ENCODE peak calls at places on chromosomes 13 and 19, in five cellular contexts. V, X, K, Z and O are unnamed samples.

GRCh38 chr13:42880241-42880640 is 98.9 kb downstream of the FAM216B start:
- DNase-seq in V (peak), X (no peak), K (peak), Z (no peak), O (peak)

GRCh38 chr19:39100500-39101166 is 16.5 kb downstream of the ACP7 start:
- DNase-seq in V (no peak), X (no peak), K (no peak), Z (no peak), O (no peak)

GRCh38 chr13:100611678-100612492 is 23.3 kb upstream of the GGACT start:
- DNase-seq in V (no peak), X (no peak), K (no peak), Z (peak), O (peak)

GRCh38 chr19:33441277-33441699 is 67.8 kb downstream of the CEBPG start:
- DNase-seq in V (no peak), X (no peak), K (no peak), Z (no peak), O (no peak)

GRCh38 chr13:32941368-32941767 is 74.9 kb upstream of the KL start:
- DNase-seq in V (no peak), X (peak), K (no peak), Z (no peak), O (no peak)

GRCh38 chr13:77351326-77351725 is 24.4 kb upstream of the MYCBP2 start:
- DNase-seq in V (no peak), X (no peak), K (no peak), Z (no peak), O (no peak)

GRCh38 chr13:20901668-20902437 is 693 bp downstream of the XPO4 start:
- DNase-seq in V (peak), X (peak), K (no peak), Z (peak), O (peak)

GRCh38 chr13:99429670-99430069 is 71.6 kb upstream of the TM9SF2 start:
- DNase-seq in V (no peak), X (no peak), K (no peak), Z (no peak), O (no peak)

GRCh38 chr13:47232516-47232915 is 335.7 kb upstream of the HTR2A start:
- DNase-seq in V (no peak), X (no peak), K (no peak), Z (no peak), O (no peak)

GRCh38 chr13:42153371-42153770 is 104.9 kb downstream of the DGKH start:
- DNase-seq in V (peak), X (peak), K (no peak), Z (no peak), O (no peak)

GRCh38 chr13:40189885-40190655 is 476.4 kb downstream of the FOXO1 start:
- DNase-seq in V (no peak), X (peak), K (no peak), Z (no peak), O (no peak)

GRCh38 chr13:26377038-26377437 is 123.1 kb downstream of the CDK8 start:
- DNase-seq in V (peak), X (peak), K (no peak), Z (no peak), O (peak)

GRCh38 chr13:80437212-80437611 is 96.3 kb upstream of the SPRY2 start:
- DNase-seq in V (no peak), X (no peak), K (no peak), Z (no peak), O (no peak)

GRCh38 chr13:41137951-41138350 is 5.3 kb upstream of the KBTBD6 start:
- DNase-seq in V (peak), X (peak), K (no peak), Z (no peak), O (peak)

GRCh38 chr19:56477429-56478338 is 539 bp upstream of the ZNF667 start:
- DNase-seq in V (peak), X (peak), K (peak), Z (peak), O (peak)

GRCh38 chr19:44557933-44558332 is 28.5 kb upstream of the CEACAM20 start:
- DNase-seq in V (no peak), X (no peak), K (no peak), Z (no peak), O (no peak)

GRCh38 chr13:20990910-20991525 is 70.4 kb downstream of the LATS2 start:
- DNase-seq in V (no peak), X (no peak), K (no peak), Z (no peak), O (no peak)

GRCh38 chr13:35378939-35379338 is 97.5 kb downstream of the MAB21L1 start:
- DNase-seq in V (peak), X (peak), K (no peak), Z (no peak), O (no peak)

GRCh38 chr19:48814895-48815294 is 4.1 kb upstream of the BCAT2 start:
- DNase-seq in V (no peak), X (no peak), K (no peak), Z (no peak), O (no peak)

GRCh38 chr19:47093841-47094240 is 19.7 kb downstream of the ZC3H4 start:
- DNase-seq in V (no peak), X (peak), K (no peak), Z (no peak), O (no peak)

GRCh38 chr13:109840201-109840892 is 54.0 kb upstream of the IRS2 start:
- DNase-seq in V (peak), X (peak), K (no peak), Z (no peak), O (peak)

GRCh38 chr19:41588497-41589209 is 12.7 kb downstream of the CEACAM21 start:
- DNase-seq in V (peak), X (peak), K (no peak), Z (no peak), O (peak)

GRCh38 chr13:25300861-25301346 is 521 bp upstream of the NUP58 start:
- DNase-seq in V (no peak), X (peak), K (peak), Z (peak), O (peak)

GRCh38 chr19:13024126-13024957 is 29.1 kb downstream of the NFIX start:
- DNase-seq in V (no peak), X (peak), K (no peak), Z (no peak), O (peak)

GRCh38 chr19:13022859-13023636 is 27.8 kb downstream of the NFIX start:
- DNase-seq in V (peak), X (peak), K (peak), Z (peak), O (peak)

GRCh38 chr19:13022111-13022858 is 27.0 kb downstream of the NFIX start:
- DNase-seq in V (peak), X (no peak), K (peak), Z (no peak), O (peak)

GRCh38 chr19:13024958-13025653 is 29.8 kb downstream of the NFIX start:
- DNase-seq in V (no peak), X (no peak), K (no peak), Z (no peak), O (peak)

GRCh38 chr19:13023666-13024065 is 28.4 kb downstream of the NFIX start:
- DNase-seq in V (no peak), X (no peak), K (no peak), Z (no peak), O (peak)
- H3K4me3 ChIP-seq in V (peak), X (peak), K (peak), Z (peak), O (peak)

DNA sequence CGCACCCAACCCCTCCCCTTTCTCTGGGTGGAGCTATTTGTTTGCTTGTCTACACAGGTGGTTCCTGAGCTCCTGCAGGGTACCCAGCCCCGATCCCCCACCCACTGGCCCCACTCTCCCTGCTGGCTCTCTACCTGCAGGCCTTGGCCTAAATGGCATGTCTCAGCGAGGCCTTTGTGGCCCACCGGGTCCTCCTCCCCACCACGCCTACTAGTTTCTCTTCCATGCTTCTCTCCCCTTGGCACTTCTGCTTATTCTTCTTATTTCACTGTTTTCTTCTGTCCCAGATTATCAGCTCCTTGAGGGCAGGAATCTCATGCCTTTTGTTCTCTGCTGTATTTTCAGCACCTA is 57.4 kb upstream of the ZNF536 start:
- DNase-seq in V (no peak), X (no peak), K (no peak), Z (no peak), O (no peak)
- H3K4me3 ChIP-seq in V (no peak), X (no peak), K (no peak), Z (no peak), O (no peak)

DNA sequence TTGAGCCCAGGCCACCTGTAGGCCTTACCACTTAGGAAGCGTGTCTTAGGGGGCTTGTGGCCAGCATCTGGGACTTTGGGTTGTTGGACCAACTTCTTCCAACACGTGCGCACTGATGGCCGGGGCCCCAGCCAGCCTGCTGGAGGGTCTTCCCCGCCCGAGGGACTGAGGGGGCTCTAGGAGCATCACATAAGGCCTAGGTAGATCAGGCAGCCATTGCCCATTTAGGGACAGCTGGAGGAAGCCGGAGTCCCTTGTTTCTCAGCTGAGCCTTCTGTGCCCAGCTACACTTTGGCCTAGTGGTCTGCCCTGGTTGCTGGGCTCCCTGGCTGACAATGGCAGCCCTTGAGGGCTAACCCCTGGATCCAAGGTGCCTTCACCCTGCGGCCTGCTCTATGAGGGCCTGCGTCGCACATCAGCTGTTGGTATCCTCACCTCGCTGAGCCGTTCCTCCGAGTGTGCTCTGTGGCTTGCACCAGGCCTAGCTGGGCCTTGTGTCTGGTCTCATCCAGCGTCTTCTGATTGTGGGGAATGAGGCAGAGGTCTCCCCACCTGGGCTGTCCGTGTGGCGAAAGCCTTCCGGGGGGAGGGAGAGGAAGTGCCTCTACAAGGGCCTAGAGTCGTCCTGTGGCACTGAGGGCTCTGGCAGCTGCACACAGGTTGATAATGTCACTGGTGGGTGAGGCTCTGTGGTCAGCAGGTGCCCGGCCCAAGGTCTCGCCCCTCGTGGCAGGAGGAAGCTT is 1.3 kb downstream of the RAB11B start:
- DNase-seq in V (no peak), X (no peak), K (no peak), Z (peak), O (no peak)
- H3K4me3 ChIP-seq in V (peak), X (no peak), K (no peak), Z (peak), O (peak)

DNA sequence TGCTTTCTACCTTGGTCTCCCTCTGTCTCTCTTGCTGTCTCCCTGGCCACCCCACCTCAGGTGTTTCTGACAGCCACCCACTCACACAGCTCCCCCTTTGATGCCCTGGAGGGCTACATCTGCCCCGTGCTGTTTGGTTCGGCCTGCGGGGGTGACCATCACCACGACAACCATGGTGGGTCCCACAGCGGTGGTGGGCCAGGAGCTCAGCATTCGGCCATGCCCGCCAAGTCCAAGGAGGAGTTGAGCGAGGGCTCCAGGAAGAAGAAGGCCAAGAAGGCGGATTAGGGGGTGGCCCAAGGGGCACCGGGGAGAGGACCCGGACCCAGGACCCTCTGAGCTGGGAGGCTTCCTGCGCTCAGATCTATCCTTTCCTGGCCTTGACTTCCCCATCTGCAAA is 27.1 kb downstream of the TMEM38A start:
- DNase-seq in V (no peak), X (no peak), K (no peak), Z (no peak), O (no peak)
- H3K4me3 ChIP-seq in V (no peak), X (no peak), K (no peak), Z (no peak), O (no peak)